ENCODE peak calls at places on chromosome 17, in ten cellular contexts. Z is C1 segment of cervical spinal cord; R is mesenchymal stem cell; N is hippocampal formation; V is dermis microvascular lymphatic vessel endothelial cell; A is stimulated activated CD8-positive, alpha-beta memory T cell treated with anti-CD3 and anti-CD28 coated beads, Interleukin-4, amount 100 ng/mL, for 1 hour; X is fibroblast of the conjunctiva; M is GM23248; J is hepatic stellate cell; H is NCI-H345. D is an unnamed sample.

GRCh38 chr17:2396568-2397246 is 4.2 kb downstream of the MNT start:
- DNase-seq in Z (peak), R (peak), N (peak), V (peak), A (no peak), X (peak), M (peak), J (peak), H (no peak), D (peak)

GRCh38 chr17:64698725-64699124 is 36.6 kb upstream of the SMURF2 start:
- DNase-seq in Z (no peak), R (no peak), N (no peak), V (no peak), A (no peak), X (no peak), M (peak), J (peak), H (no peak), D (no peak)

GRCh38 chr17:259341-259976 is 78.0 kb upstream of the DOC2B start:
- DNase-seq in Z (no peak), R (no peak), N (no peak), V (no peak), A (no peak), X (no peak), M (no peak), J (no peak), H (no peak), D (no peak)

GRCh38 chr17:19010729-19011505 is 6.4 kb upstream of the FAM83G start:
- DNase-seq in Z (no peak), R (peak), N (no peak), V (peak), A (no peak), X (no peak), M (peak), J (no peak), H (no peak), D (no peak)

GRCh38 chr17:59890720-59891119 is 2.0 kb downstream of the TUBD1 start:
- DNase-seq in Z (no peak), R (peak), N (no peak), V (no peak), A (no peak), X (no peak), M (peak), J (peak), H (no peak), D (no peak)

GRCh38 chr17:63944736-63945499 is 12.8 kb upstream of the CD79B start:
- DNase-seq in Z (no peak), R (no peak), N (no peak), V (no peak), A (no peak), X (no peak), M (no peak), J (no peak), H (no peak), D (no peak)

GRCh38 chr17:79950306-79950705 is 85.4 kb downstream of the TBC1D16 start:
- DNase-seq in Z (no peak), R (no peak), N (peak), V (no peak), A (no peak), X (no peak), M (no peak), J (no peak), H (no peak), D (no peak)

GRCh38 chr17:79842656-79843474 is 3.6 kb upstream of the CBX4 start:
- DNase-seq in Z (no peak), R (peak), N (no peak), V (no peak), A (no peak), X (no peak), M (peak), J (no peak), H (peak), D (no peak)

GRCh38 chr17:43952724-43953666 is 745 bp downstream of the PYY start:
- DNase-seq in Z (no peak), R (no peak), N (no peak), V (no peak), A (no peak), X (no peak), M (peak), J (no peak), H (peak), D (no peak)

GRCh38 chr17:33290156-33290697 is 2.9 kb downstream of the ASIC2 start:
- DNase-seq in Z (no peak), R (no peak), N (no peak), V (no peak), A (no peak), X (no peak), M (no peak), J (no peak), H (no peak), D (no peak)

D was measured in left ventricle myocardium superior.